ENCODE peak calls at places on chromosomes 12 and 14, in seven cellular contexts. B, U, E, S, A, C and R are unnamed samples.

GRCh38 chr12:28027328-28027727 is 54.8 kb upstream of the PTHLH start:
- DNase-seq in A (no peak), C (no peak), S (no peak), U (no peak), B (no peak), E (no peak), R (no peak)

GRCh38 chr12:127811988-127812387 is 455.0 kb upstream of the TMEM132C start:
- DNase-seq in C (no peak), E (no peak), A (no peak), S (no peak), U (no peak), B (no peak), R (no peak)

GRCh38 chr12:65755596-65755978 is 68.7 kb upstream of the HMGA2 start:
- DNase-seq in C (no peak), U (no peak), A (peak; percentile 35), E (no peak), B (no peak), S (no peak), R (no peak)

GRCh38 chr12:124921200-124922008 is 7.0 kb upstream of the UBC start:
- DNase-seq in E (peak; percentile 66), A (peak; percentile 52), C (peak; percentile 69), B (peak; percentile 96), U (no peak), S (peak; percentile 49), R (no peak)

GRCh38 chr14:37709419-37710195 is 114.2 kb downstream of the TTC6 start:
- DNase-seq in C (no peak), S (no peak), A (peak; percentile 45), B (peak; percentile 1), E (no peak), U (no peak), R (no peak)

GRCh38 chr14:35287481-35288013 is 4.6 kb upstream of the PSMA6 start:
- DNase-seq in A (peak; percentile 13), U (no peak), S (no peak), C (no peak), B (peak; percentile 33), E (no peak), R (no peak)

GRCh38 chr14:64549805-64550538 is at the start of gene PPP1R36:
- DNase-seq in E (peak; percentile 61), S (peak; percentile 41), U (no peak), A (no peak), C (peak; percentile 60), B (no peak), R (no peak)

GRCh38 chr12:3077572-3078081 is 448 bp downstream of the TSPAN9 start:
- DNase-seq in S (peak; percentile 49), A (no peak), B (no peak), U (no peak), E (no peak), C (no peak), R (no peak)

GRCh38 chr12:62600038-62600437 is 133.4 kb downstream of the MON2 start:
- DNase-seq in U (no peak), S (no peak), C (no peak), E (no peak), B (no peak), A (no peak), R (no peak)

GRCh38 chr12:12786716-12787601 is 1.5 kb downstream of the APOLD1 start:
- DNase-seq in C (peak; percentile 96), A (peak; percentile 68), S (peak; percentile 81), U (peak; percentile 84), B (no peak), E (peak; percentile 95), R (peak; percentile 90)

GRCh38 chr14:47332099-47332498 is 343.3 kb downstream of the MDGA2 start:
- DNase-seq in B (no peak), C (no peak), A (no peak), E (no peak), S (no peak), U (no peak), R (no peak)

GRCh38 chr12:123801573-123802178 is 39.6 kb downstream of the DNAH10 start:
- DNase-seq in S (no peak), A (peak; percentile 55), B (peak; percentile 28), U (no peak), C (peak; percentile 30), E (peak; percentile 38), R (no peak)

GRCh38 chr12:53949631-53950440 is 4.9 kb upstream of the HOXC12 start:
- DNase-seq in A (no peak), E (no peak), U (no peak), C (no peak), B (no peak), S (no peak), R (no peak)

GRCh38 chr12:2396448-2396871 is 343.7 kb downstream of the CACNA1C start:
- DNase-seq in A (no peak), E (no peak), B (no peak), U (no peak), S (peak; percentile 48), C (no peak), R (no peak)

GRCh38 chr12:89454080-89454848 is 70.3 kb downstream of the GALNT4 start:
- DNase-seq in S (no peak), E (no peak), U (no peak), A (no peak), C (no peak), B (no peak), R (no peak)

GRCh38 chr14:51395361-51395849 is 155.4 kb downstream of the TMX1 start:
- DNase-seq in C (no peak), A (peak; percentile 99), U (peak; percentile 84), B (no peak), S (peak; percentile 63), E (no peak), R (no peak)

GRCh38 chr12:13039557-13039956 is 4.6 kb upstream of the FAM234B start:
- DNase-seq in S (no peak), C (no peak), B (peak; percentile 24), U (no peak), A (no peak), E (no peak), R (no peak)

GRCh38 chr14:62409185-62409584 is 636.1 kb downstream of the KCNH5 start:
- DNase-seq in U (no peak), S (no peak), A (no peak), C (no peak), B (no peak), E (no peak), R (no peak)

GRCh38 chr12:104154286-104154685 is 16.3 kb upstream of the NFYB start:
- DNase-seq in A (no peak), B (no peak), C (no peak), S (no peak), E (no peak), U (no peak), R (no peak)

GRCh38 chr14:22791302-22791701 is 23.9 kb downstream of the SLC7A7 start:
- DNase-seq in A (peak; percentile 61), C (no peak), B (no peak), E (no peak), U (no peak), S (no peak), R (no peak)

GRCh38 chr12:7555752-7556151 is 52.2 kb upstream of the CD163 start:
- DNase-seq in E (no peak), C (no peak), S (no peak), U (no peak), A (peak; percentile 33), B (no peak), R (no peak)

GRCh38 chr14:32224731-32225377 is 21.8 kb upstream of the RNU6-8 start:
- DNase-seq in A (peak; percentile 68), C (no peak), B (no peak), E (no peak), U (no peak), S (peak; percentile 30), R (no peak)

DNA sequence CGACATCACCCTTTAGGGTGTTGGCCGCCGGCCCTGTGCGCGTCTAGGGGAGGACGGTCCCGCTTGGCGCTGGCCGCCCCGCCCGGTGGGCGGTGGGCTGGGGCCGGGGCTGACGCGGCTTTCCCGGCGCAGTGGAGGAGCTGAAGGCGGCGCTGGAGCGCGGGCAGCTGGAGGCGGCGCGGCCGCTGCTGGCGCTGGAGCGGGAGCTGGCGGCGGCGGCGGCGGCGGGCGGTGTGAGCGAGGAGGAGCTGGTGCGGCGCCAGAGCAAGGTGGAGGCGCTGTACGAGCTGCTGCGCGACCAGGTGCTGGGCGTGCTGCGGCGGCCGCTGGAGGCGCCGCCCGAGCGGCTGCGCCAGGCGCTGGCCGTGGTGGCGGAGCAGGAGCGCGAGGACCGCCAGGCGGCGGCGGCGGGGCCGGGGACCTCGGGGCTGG is 3.6 kb downstream of the TNFAIP2 start:
- DNase-seq in U (peak; percentile 70), B (no peak), C (no peak), S (peak; percentile 60), A (peak; percentile 54), E (no peak), R (no peak)
- TF ChIP-seq CTCF in U (peak; percentile 38), B (no peak), C (no peak), S (peak; percentile 40), A (peak; percentile 41), E (no peak), R (peak; percentile 28)

DNA sequence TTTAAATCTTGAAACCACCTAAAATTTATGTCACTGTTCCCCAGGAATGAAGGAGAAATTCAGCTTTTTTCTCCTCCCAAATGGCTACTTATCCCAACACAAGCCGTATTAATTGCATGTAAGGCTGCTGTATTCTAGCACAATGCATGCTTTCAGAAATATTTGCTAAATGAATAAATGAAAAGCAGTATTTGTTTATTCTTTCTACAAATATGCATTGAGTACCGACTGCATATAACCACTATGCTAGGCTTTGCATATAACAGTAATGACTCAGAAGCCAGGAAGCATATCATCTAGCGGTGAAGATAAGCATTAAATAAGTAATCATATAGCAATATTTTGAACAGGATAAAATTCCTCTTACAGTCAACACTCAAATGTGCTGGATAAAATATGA is 5.7 kb upstream of the LRR1 start:
- DNase-seq in C (no peak), B (no peak), S (no peak), U (no peak), A (peak; percentile 59), E (no peak), R (no peak)
- TF ChIP-seq CTCF in C (no peak), B (no peak), S (no peak), U (no peak), A (no peak), E (no peak), R (no peak)

DNA sequence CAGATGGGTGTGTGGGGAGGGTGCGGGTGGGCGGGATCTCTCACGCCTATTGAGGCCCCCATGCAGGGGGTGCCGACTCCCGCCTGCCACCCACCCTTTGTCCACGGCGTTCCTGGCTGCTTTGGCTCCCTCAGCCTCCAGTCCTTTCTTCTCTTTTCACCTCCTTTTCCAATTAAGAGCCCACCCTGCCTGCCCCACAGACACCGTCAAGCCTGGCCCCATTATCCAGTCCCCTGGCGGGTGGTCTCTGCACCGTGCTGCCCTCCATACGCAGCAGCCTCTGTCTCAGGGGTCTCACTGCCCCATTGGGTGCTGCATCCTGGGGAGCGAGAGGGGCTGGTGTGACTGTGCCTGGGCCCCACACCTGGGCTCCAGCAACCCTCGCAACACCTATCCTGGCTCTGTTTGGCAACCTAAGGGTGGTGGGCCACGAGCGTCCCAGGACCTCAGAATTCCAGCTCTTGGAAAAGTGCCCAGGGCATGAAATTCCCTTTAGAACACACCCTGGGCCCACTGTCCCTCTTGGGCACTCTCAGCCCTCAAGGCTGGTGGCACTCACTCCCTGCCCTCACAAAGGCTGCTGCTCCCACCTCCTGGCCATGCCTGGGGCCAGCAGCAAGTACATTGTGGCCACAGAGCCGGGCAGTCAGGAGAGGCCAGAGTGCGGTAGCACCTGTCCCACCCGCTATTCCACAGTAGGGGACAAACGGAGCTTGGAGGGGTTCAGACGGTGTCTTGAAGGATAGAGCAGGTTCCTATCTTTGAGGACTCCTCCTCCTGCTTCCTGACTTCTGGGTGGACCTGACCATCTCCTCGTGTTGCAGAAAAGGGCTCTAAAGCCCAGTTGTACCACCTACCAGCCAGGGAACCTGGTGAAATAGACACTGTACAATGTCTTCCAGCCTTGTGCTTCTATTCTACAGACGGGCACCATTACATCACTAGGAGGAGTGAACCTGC is 114.1 kb downstream of the KIF26A start:
- DNase-seq in A (no peak), C (no peak), B (no peak), S (no peak), U (peak; percentile 69), E (no peak), R (peak; percentile 74)
- TF ChIP-seq CTCF in A (no peak), C (no peak), B (no peak), S (no peak), U (no peak), E (no peak), R (no peak)

GRCh38 chr14:61106627-61107147 is 125.6 kb downstream of the SLC38A6 start:
- DNase-seq in B (peak; percentile 52), C (no peak), U (no peak), S (no peak), E (no peak), A (no peak), R (no peak)
- TF ChIP-seq CTCF in B (peak; percentile 74), C (peak; percentile 22), U (no peak), S (peak; percentile 17), E (no peak), A (peak; percentile 26), R (no peak)